ENCODE peak calls at places on chromosome 6, in eight cellular contexts. One of them, this sample, is unnamed.

GRCh38 chr6:33433001-33433559 is 13.2 kb downstream of the SYNGAP1 start:
- DNase-seq in right cardiac atrium: no peak
- DNase-seq in spleen: no peak
- DNase-seq in psoas muscle: no peak
- DNase-seq in heart right ventricle: no peak
- DNase-seq in iPS DF 6.9: no peak
- DNase-seq in cardiac muscle cell: no peak
- DNase-seq in hepatocyte: no peak
- DNase-seq in this sample: no peak

GRCh38 chr6:43707767-43708166 is 20.2 kb upstream of the MRPS18A start:
- DNase-seq in spleen: no peak
- DNase-seq in right cardiac atrium: no peak
- DNase-seq in hepatocyte: no peak
- DNase-seq in psoas muscle: no peak
- DNase-seq in cardiac muscle cell: no peak
- DNase-seq in iPS DF 6.9: no peak
- DNase-seq in heart right ventricle: no peak
- DNase-seq in this sample: peak; percentile 93

GRCh38 chr6:26295691-26296555 is 69.1 kb upstream of the BTN3A2 start:
- DNase-seq in cardiac muscle cell: peak; percentile 70
- DNase-seq in hepatocyte: peak; percentile 68
- DNase-seq in psoas muscle: no peak
- DNase-seq in spleen: no peak
- DNase-seq in heart right ventricle: no peak
- DNase-seq in right cardiac atrium: no peak
- DNase-seq in iPS DF 6.9: no peak
- DNase-seq in this sample: peak; percentile 53

GRCh38 chr6:41451039-41451438 is 95.1 kb upstream of the FOXP4 start:
- DNase-seq in iPS DF 6.9: no peak
- DNase-seq in right cardiac atrium: peak; percentile 69
- DNase-seq in hepatocyte: peak; percentile 54
- DNase-seq in spleen: no peak
- DNase-seq in cardiac muscle cell: no peak
- DNase-seq in psoas muscle: no peak
- DNase-seq in heart right ventricle: no peak
- DNase-seq in this sample: no peak

GRCh38 chr6:12278915-12279314 is 11.2 kb upstream of the EDN1 start:
- DNase-seq in psoas muscle: no peak
- DNase-seq in right cardiac atrium: no peak
- DNase-seq in iPS DF 6.9: no peak
- DNase-seq in cardiac muscle cell: no peak
- DNase-seq in heart right ventricle: no peak
- DNase-seq in hepatocyte: no peak
- DNase-seq in spleen: no peak
- DNase-seq in this sample: no peak

GRCh38 chr6:89564752-89565427 is 73.7 kb downstream of the LYRM2 start:
- DNase-seq in cardiac muscle cell: peak; percentile 7
- DNase-seq in iPS DF 6.9: no peak
- DNase-seq in heart right ventricle: no peak
- DNase-seq in spleen: no peak
- DNase-seq in psoas muscle: peak; percentile 19
- DNase-seq in hepatocyte: peak; percentile 40
- DNase-seq in right cardiac atrium: peak; percentile 43
- DNase-seq in this sample: no peak

GRCh38 chr6:127345521-127345920 is 2.1 kb upstream of the ECHDC1 start:
- DNase-seq in iPS DF 6.9: no peak
- DNase-seq in cardiac muscle cell: no peak
- DNase-seq in spleen: no peak
- DNase-seq in hepatocyte: no peak
- DNase-seq in right cardiac atrium: no peak
- DNase-seq in psoas muscle: no peak
- DNase-seq in heart right ventricle: no peak
- DNase-seq in this sample: no peak

GRCh38 chr6:12288211-12288618 is 1.9 kb upstream of the EDN1 start:
- DNase-seq in iPS DF 6.9: no peak
- DNase-seq in cardiac muscle cell: no peak
- DNase-seq in spleen: peak; percentile 71
- DNase-seq in right cardiac atrium: peak; percentile 51
- DNase-seq in hepatocyte: no peak
- DNase-seq in psoas muscle: peak; percentile 13
- DNase-seq in heart right ventricle: no peak
- DNase-seq in this sample: no peak

GRCh38 chr6:32553037-32553742 is 23.1 kb upstream of the HLA-DRB5 start:
- DNase-seq in psoas muscle: no peak
- DNase-seq in hepatocyte: no peak
- DNase-seq in iPS DF 6.9: no peak
- DNase-seq in right cardiac atrium: no peak
- DNase-seq in cardiac muscle cell: no peak
- DNase-seq in heart right ventricle: no peak
- DNase-seq in spleen: no peak
- DNase-seq in this sample: no peak

GRCh38 chr6:138086573-138087196 is 20.5 kb downstream of the PERP start:
- DNase-seq in heart right ventricle: no peak
- DNase-seq in hepatocyte: peak; percentile 66
- DNase-seq in cardiac muscle cell: no peak
- DNase-seq in right cardiac atrium: no peak
- DNase-seq in psoas muscle: no peak
- DNase-seq in iPS DF 6.9: no peak
- DNase-seq in spleen: no peak
- DNase-seq in this sample: no peak

DNA sequence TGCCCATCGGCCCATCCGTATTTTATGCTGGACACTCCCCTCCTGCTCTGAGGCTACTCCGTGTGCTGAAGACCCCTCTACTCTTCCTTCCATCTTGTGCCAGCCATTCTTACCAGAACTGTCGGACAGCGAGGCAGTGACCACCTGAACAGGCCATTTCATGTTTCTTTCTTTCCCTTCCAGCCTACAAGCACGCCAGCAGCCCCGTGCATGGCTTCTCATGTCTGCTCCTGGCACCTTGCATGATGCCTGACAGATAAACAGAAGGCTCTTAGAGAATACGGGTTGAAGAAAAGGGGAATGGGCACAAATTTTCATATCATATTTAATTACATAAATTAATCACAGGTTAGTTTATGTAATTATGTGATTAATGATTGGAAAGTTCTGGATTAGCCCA is 95.7 kb downstream of the ARID1B start:
- DNase-seq in heart right ventricle: no peak
- DNase-seq in iPS DF 6.9: no peak
- DNase-seq in right cardiac atrium: no peak
- DNase-seq in psoas muscle: no peak
- DNase-seq in spleen: no peak
- DNase-seq in cardiac muscle cell: no peak
- DNase-seq in hepatocyte: no peak
- DNase-seq in this sample: no peak
- H3K4me1 ChIP-seq in heart right ventricle: peaks cover 5% of the 10 kb centered on the region
- H3K4me1 ChIP-seq in iPS DF 6.9: peaks cover 4% of the 10 kb centered on the region
- H3K4me1 ChIP-seq in right cardiac atrium: peaks cover 24% of the 10 kb centered on the region
- H3K4me1 ChIP-seq in psoas muscle: peaks cover 79% of the 10 kb centered on the region
- H3K4me1 ChIP-seq in spleen: peaks cover 95% of the 10 kb centered on the region
- H3K4me1 ChIP-seq in cardiac muscle cell: peaks cover 23% of the 10 kb centered on the region
- H3K4me1 ChIP-seq in hepatocyte: peaks cover 8% of the 10 kb centered on the region
- H3K4me1 ChIP-seq in this sample: no peaks in the 10 kb centered on the region

DNA sequence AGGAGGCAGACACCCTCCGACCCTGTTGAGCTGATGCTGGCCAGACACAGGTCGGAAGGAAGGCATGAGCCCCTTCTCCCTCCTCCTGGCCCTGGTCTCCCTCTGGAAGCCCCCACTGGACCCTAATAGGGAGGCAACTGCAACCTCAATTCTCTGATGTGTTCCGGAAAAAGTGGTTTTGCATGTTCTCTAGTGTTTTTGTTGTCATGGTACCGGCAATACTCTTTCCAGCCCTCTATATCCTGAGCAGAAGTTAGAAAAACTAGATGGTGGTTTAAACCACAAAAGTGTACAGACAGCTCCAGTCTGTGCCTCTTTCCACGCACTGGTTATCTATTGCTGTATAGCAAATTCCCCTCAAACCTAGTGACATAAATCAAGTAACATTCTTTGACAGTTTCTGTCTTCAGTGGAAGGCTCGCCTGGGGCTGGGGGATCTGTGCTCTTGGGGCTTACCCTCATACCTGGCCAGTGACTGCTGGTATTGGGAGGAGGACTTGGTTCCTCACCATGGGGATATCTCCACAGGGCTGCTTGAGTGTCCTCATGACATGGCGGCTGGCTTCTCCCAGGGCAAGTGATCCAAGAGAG is 37.0 kb downstream of the SYTL3 start:
- DNase-seq in cardiac muscle cell: no peak
- DNase-seq in psoas muscle: no peak
- DNase-seq in hepatocyte: no peak
- DNase-seq in heart right ventricle: no peak
- DNase-seq in right cardiac atrium: no peak
- DNase-seq in iPS DF 6.9: no peak
- DNase-seq in spleen: peak; percentile 69
- DNase-seq in this sample: no peak
- H3K27ac ChIP-seq in cardiac muscle cell: no peak overlapping the region
- H3K27ac ChIP-seq in psoas muscle: no peak overlapping the region
- H3K27ac ChIP-seq in hepatocyte: peak overlapping the region; percentile 36
- H3K27ac ChIP-seq in heart right ventricle: no peak overlapping the region
- H3K27ac ChIP-seq in right cardiac atrium: no peak overlapping the region
- H3K27ac ChIP-seq in iPS DF 6.9: no peak overlapping the region
- H3K27ac ChIP-seq in spleen: peak overlapping the region; percentile 59
- H3K27ac ChIP-seq in this sample: no peak overlapping the region

DNA sequence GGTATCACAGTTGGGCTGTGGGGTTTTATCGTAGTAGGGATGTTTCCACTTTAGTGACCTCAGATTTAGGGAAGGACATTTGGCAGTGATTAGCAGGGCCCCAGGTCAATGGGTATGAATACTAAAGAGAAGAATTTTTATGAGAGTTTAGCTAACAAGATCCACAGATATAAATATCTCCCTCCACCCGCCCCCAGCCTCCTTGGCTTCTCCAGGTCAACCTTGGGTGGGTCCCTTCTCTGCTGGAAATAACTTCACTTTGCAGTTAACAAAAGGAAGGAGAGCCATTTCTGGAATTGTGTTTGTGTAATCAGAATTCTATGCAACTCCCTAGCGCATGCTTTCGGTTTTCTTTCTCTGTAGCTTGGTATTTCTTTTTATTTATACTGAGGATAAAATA is 27.2 kb downstream of the RIPOR2 start:
- DNase-seq in psoas muscle: no peak
- DNase-seq in iPS DF 6.9: no peak
- DNase-seq in right cardiac atrium: no peak
- DNase-seq in cardiac muscle cell: no peak
- DNase-seq in spleen: no peak
- DNase-seq in heart right ventricle: no peak
- DNase-seq in hepatocyte: no peak
- DNase-seq in this sample: no peak
- H3K4me1 ChIP-seq in psoas muscle: peaks cover 50% of the 10 kb centered on the region
- H3K4me1 ChIP-seq in iPS DF 6.9: peaks cover 2% of the 10 kb centered on the region
- H3K4me1 ChIP-seq in right cardiac atrium: peaks cover 2% of the 10 kb centered on the region
- H3K4me1 ChIP-seq in cardiac muscle cell: no peaks in the 10 kb centered on the region
- H3K4me1 ChIP-seq in spleen: peaks cover 100% of the 10 kb centered on the region
- H3K4me1 ChIP-seq in heart right ventricle: no peaks in the 10 kb centered on the region
- H3K4me1 ChIP-seq in hepatocyte: peaks cover 18% of the 10 kb centered on the region
- H3K4me1 ChIP-seq in this sample: peaks cover 19% of the 10 kb centered on the region

GRCh38 chr6:167825759-167826229 is 917 bp upstream of the AFDN start:
- DNase-seq in cardiac muscle cell: peak; percentile 70
- DNase-seq in right cardiac atrium: no peak
- DNase-seq in heart right ventricle: peak; percentile 29
- DNase-seq in psoas muscle: peak; percentile 40
- DNase-seq in hepatocyte: peak; percentile 94
- DNase-seq in iPS DF 6.9: no peak
- DNase-seq in spleen: peak; percentile 86
- DNase-seq in this sample: no peak

GRCh38 chr6:167825059-167825758 is 1.5 kb upstream of the AFDN start:
- DNase-seq in psoas muscle: no peak
- DNase-seq in heart right ventricle: no peak
- DNase-seq in cardiac muscle cell: peak; percentile 68
- DNase-seq in hepatocyte: peak; percentile 35
- DNase-seq in iPS DF 6.9: no peak
- DNase-seq in spleen: no peak
- DNase-seq in right cardiac atrium: no peak
- DNase-seq in this sample: no peak

GRCh38 chr6:167827062-167827587 is 414 bp downstream of the AFDN start:
- DNase-seq in iPS DF 6.9: no peak
- DNase-seq in spleen: peak; percentile 88
- DNase-seq in heart right ventricle: peak; percentile 14
- DNase-seq in psoas muscle: no peak
- DNase-seq in hepatocyte: no peak
- DNase-seq in cardiac muscle cell: peak; percentile 50
- DNase-seq in right cardiac atrium: peak; percentile 70
- DNase-seq in this sample: peak; percentile 28

GRCh38 chr6:167826230-167827061 is at the start of gene AFDN:
- DNase-seq in hepatocyte: peak; percentile 93
- DNase-seq in psoas muscle: peak; percentile 79
- DNase-seq in iPS DF 6.9: no peak
- DNase-seq in cardiac muscle cell: peak; percentile 66
- DNase-seq in heart right ventricle: peak; percentile 75
- DNase-seq in spleen: peak; percentile 94
- DNase-seq in right cardiac atrium: peak; percentile 92
- DNase-seq in this sample: peak; percentile 47

GRCh38 chr6:167824591-167825041 is 2.1 kb upstream of the AFDN start:
- DNase-seq in hepatocyte: no peak
- DNase-seq in spleen: no peak
- DNase-seq in heart right ventricle: no peak
- DNase-seq in iPS DF 6.9: no peak
- DNase-seq in psoas muscle: no peak
- DNase-seq in right cardiac atrium: no peak
- DNase-seq in cardiac muscle cell: no peak
- DNase-seq in this sample: no peak
- H3K27ac ChIP-seq in hepatocyte: no peak overlapping the region
- H3K27ac ChIP-seq in spleen: no peak overlapping the region
- H3K27ac ChIP-seq in heart right ventricle: no peak overlapping the region
- H3K27ac ChIP-seq in iPS DF 6.9: no peak overlapping the region
- H3K27ac ChIP-seq in psoas muscle: no peak overlapping the region
- H3K27ac ChIP-seq in right cardiac atrium: no peak overlapping the region
- H3K27ac ChIP-seq in cardiac muscle cell: no peak overlapping the region
- H3K27ac ChIP-seq in this sample: no peak overlapping the region

GRCh38 chr6:156779206-156780116 is 2.3 kb downstream of the ARID1B start:
- DNase-seq in hepatocyte: peak; percentile 65
- DNase-seq in psoas muscle: peak; percentile 64
- DNase-seq in right cardiac atrium: peak; percentile 83
- DNase-seq in cardiac muscle cell: no peak
- DNase-seq in iPS DF 6.9: no peak
- DNase-seq in spleen: peak; percentile 89
- DNase-seq in heart right ventricle: peak; percentile 43
- DNase-seq in this sample: peak; percentile 39
- H3K4me1 ChIP-seq in hepatocyte: peaks cover 41% of the 10 kb centered on the region
- H3K4me1 ChIP-seq in psoas muscle: peaks cover 54% of the 10 kb centered on the region
- H3K4me1 ChIP-seq in right cardiac atrium: peaks cover 4% of the 10 kb centered on the region
- H3K4me1 ChIP-seq in cardiac muscle cell: peaks cover 46% of the 10 kb centered on the region
- H3K4me1 ChIP-seq in iPS DF 6.9: peaks cover 3% of the 10 kb centered on the region
- H3K4me1 ChIP-seq in spleen: peaks cover 72% of the 10 kb centered on the region
- H3K4me1 ChIP-seq in heart right ventricle: peaks cover 2% of the 10 kb centered on the region
- H3K4me1 ChIP-seq in this sample: peaks cover 25% of the 10 kb centered on the region

GRCh38 chr6:157198425-157199279 is 124.7 kb downstream of the TMEM242 start:
- DNase-seq in spleen: no peak
- DNase-seq in heart right ventricle: peak; percentile 77
- DNase-seq in psoas muscle: peak; percentile 49
- DNase-seq in hepatocyte: peak; percentile 39
- DNase-seq in right cardiac atrium: no peak
- DNase-seq in iPS DF 6.9: no peak
- DNase-seq in cardiac muscle cell: peak; percentile 30
- DNase-seq in this sample: peak; percentile 94
- H3K27ac ChIP-seq in spleen: no peak overlapping the region
- H3K27ac ChIP-seq in heart right ventricle: peak overlapping the region; percentile 66
- H3K27ac ChIP-seq in psoas muscle: peak overlapping the region; percentile 77
- H3K27ac ChIP-seq in hepatocyte: peak overlapping the region; percentile 25
- H3K27ac ChIP-seq in right cardiac atrium: peak overlapping the region; percentile 14
- H3K27ac ChIP-seq in iPS DF 6.9: no peak overlapping the region
- H3K27ac ChIP-seq in cardiac muscle cell: peak overlapping the region; percentile 29
- H3K27ac ChIP-seq in this sample: peak overlapping the region; percentile 49

GRCh38 chr6:15619330-15619729 is 43.5 kb downstream of the DTNBP1 start:
- DNase-seq in cardiac muscle cell: no peak
- DNase-seq in heart right ventricle: no peak
- DNase-seq in spleen: no peak
- DNase-seq in psoas muscle: no peak
- DNase-seq in right cardiac atrium: no peak
- DNase-seq in hepatocyte: no peak
- DNase-seq in iPS DF 6.9: no peak
- DNase-seq in this sample: no peak
- H3K4me1 ChIP-seq in cardiac muscle cell: peaks cover 26% of the 10 kb centered on the region
- H3K4me1 ChIP-seq in heart right ventricle: no peaks in the 10 kb centered on the region
- H3K4me1 ChIP-seq in spleen: peaks cover 83% of the 10 kb centered on the region
- H3K4me1 ChIP-seq in psoas muscle: peaks cover 38% of the 10 kb centered on the region
- H3K4me1 ChIP-seq in right cardiac atrium: peaks cover 4% of the 10 kb centered on the region
- H3K4me1 ChIP-seq in hepatocyte: peaks cover 13% of the 10 kb centered on the region
- H3K4me1 ChIP-seq in iPS DF 6.9: peaks cover 2% of the 10 kb centered on the region
- H3K4me1 ChIP-seq in this sample: peaks cover 22% of the 10 kb centered on the region